ENCODE peak calls at places on chromosomes 2 and 18, in eight cellular contexts. P is fibroblast of the aortic adventitia; Y is CD8-positive, alpha-beta T cell; V is A549; T is foreskin fibroblast; O is left ventricle myocardium inferior; G is AG09309; B is cardiac muscle cell. I is an unnamed sample.

GRCh38 chr2:237696471-237696870 is 69.1 kb downstream of the LRRFIP1 start:
- DNase-seq in T (no peak), Y (no peak), O (no peak), V (no peak), P (no peak), G (no peak), B (no peak), I (no peak)

GRCh38 chr2:102604754-102605153 is 14.6 kb upstream of the SLC9A2 start:
- DNase-seq in G (no peak), Y (no peak), V (no peak), O (no peak), T (no peak), B (no peak), P (no peak), I (no peak)

GRCh38 chr2:61670591-61671503 is 132.7 kb upstream of the XPO1 start:
- DNase-seq in B (peak), T (peak), O (peak), Y (no peak), P (peak), V (peak), G (no peak), I (no peak)

GRCh38 chr18:32553174-32553573 is 82.5 kb upstream of the GAREM1 start:
- DNase-seq in O (no peak), Y (no peak), V (no peak), T (no peak), G (no peak), P (peak), B (peak), I (no peak)

GRCh38 chr2:9462313-9462712 is 12.0 kb upstream of the IAH1 start:
- DNase-seq in V (no peak), G (no peak), B (no peak), Y (no peak), O (no peak), P (no peak), T (no peak), I (no peak)

GRCh38 chr2:196592912-196593881 is 46.3 kb upstream of the CCDC150 start:
- DNase-seq in O (peak), T (peak), G (no peak), Y (no peak), B (peak), V (peak), P (peak), I (peak)

GRCh38 chr2:240556553-240557100 is 1.2 kb downstream of the ANKMY1 start:
- DNase-seq in G (no peak), T (peak), O (no peak), B (peak), P (no peak), Y (peak), V (peak), I (peak)

GRCh38 chr2:96651793-96652192 is 9.2 kb downstream of the FER1L5 start:
- DNase-seq in P (no peak), Y (no peak), V (no peak), G (no peak), T (no peak), O (no peak), B (no peak), I (no peak)

GRCh38 chr2:237500681-237501424 is 13.8 kb downstream of the MLPH start:
- DNase-seq in O (no peak), B (peak), G (peak), P (peak), Y (no peak), V (peak), T (peak), I (no peak)

GRCh38 chr2:207289295-207290018 is 123.7 kb upstream of the KLF7 start:
- DNase-seq in V (no peak), B (peak), T (no peak), G (no peak), O (no peak), Y (no peak), P (peak), I (no peak)

GRCh38 chr2:75100011-75100680 is 99.2 kb downstream of the TACR1 start:
- DNase-seq in P (peak), O (no peak), G (peak), V (no peak), B (peak), T (peak), Y (no peak), I (no peak)

GRCh38 chr2:231764752-231765151 is 16.3 kb downstream of the PDE6D start:
- DNase-seq in Y (no peak), V (no peak), T (no peak), G (no peak), B (no peak), O (no peak), P (no peak), I (no peak)

GRCh38 chr2:46878886-46879285 is 36.7 kb downstream of the MCFD2 start:
- DNase-seq in P (peak), V (no peak), B (peak), G (no peak), T (peak), O (peak), Y (no peak), I (no peak)

GRCh38 chr2:46875226-46875899 is 40.2 kb downstream of the MCFD2 start:
- DNase-seq in Y (no peak), T (no peak), O (no peak), V (no peak), G (no peak), B (no peak), P (no peak), I (no peak)

GRCh38 chr2:46878240-46878877 is 37.2 kb downstream of the MCFD2 start:
- DNase-seq in B (no peak), T (no peak), V (no peak), O (no peak), G (no peak), Y (no peak), P (no peak), I (no peak)

GRCh38 chr2:46877619-46878113 is 37.9 kb downstream of the MCFD2 start:
- DNase-seq in T (no peak), G (no peak), P (no peak), Y (no peak), O (no peak), V (no peak), B (no peak), I (no peak)

DNA sequence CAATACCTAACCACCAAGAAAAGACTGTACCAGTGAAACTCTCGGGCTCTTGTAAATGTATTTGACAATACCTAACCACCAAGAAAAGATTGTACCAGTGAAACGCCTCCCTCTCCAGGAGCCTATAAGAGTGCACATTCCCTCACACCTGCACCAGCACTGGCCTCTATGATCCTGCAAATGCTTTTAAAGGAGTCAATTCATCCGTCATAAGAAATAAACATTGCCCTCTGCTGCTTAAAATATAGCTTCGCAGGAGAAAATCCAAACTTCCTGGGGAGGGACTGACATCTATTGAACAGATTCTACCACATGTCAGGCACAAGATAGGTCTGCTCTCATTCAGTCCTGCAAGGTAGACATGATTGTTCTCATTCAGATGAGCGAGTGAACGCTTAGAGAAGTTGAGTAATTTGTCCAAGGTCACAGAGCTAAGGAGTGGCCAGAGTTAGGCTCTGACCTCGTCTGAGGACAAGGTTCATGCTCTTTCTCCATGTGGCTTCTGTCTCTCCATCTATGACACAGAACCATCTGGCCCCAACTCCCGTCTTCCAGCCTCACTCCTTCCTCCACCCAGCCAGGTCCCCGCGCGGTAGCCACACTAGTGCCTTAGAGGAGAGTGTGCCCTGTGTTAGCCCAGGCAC is 38.7 kb downstream of the MCFD2 start:
- DNase-seq in Y (no peak), B (peak), O (peak), T (peak), P (peak), V (peak), G (peak), I (no peak)
- TF ChIP-seq CTCF in Y (no peak), B (peak), O (peak), T (peak), P (peak), V (peak), G (peak), I (peak)

DNA sequence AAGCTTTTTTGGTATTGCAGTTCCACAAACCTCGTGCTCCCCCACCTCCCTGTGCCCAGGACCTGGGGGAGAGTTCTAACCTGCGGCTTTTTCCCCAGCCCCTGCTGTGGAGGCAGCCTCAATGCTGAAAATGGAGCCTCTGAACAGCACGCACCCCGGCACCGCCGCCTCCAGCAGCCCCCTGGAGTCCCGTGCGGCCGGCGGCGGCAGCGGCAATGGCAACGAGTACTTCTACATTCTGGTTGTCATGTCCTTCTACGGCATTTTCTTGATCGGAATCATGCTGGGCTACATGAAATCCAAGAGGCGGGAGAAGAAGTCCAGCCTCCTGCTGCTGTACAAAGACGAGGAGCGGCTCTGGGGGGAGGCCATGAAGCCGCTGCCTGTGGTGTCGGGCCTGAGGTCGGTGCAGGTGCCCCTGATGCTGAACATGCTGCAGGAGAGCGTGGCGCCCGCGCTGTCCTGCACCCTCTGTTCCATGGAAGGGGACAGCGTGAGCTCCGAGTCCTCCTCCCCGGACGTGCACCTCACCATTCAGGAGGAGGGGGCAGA is 796 bp downstream of the KCNE4 start:
- DNase-seq in Y (no peak), T (no peak), P (peak), V (peak), G (no peak), B (no peak), O (no peak), I (no peak)
- H3K4me3 ChIP-seq in Y (no peak), T (peak), P (peak), V (peak), G (peak), B (no peak), O (peak), I (peak)

GRCh38 chr2:164498841-164499240 is 122.4 kb downstream of the GRB14 start:
- DNase-seq in T (no peak), B (no peak), G (no peak), P (no peak), V (no peak), Y (no peak), O (no peak), I (no peak)

GRCh38 chr2:164496881-164497280 is 124.4 kb downstream of the GRB14 start:
- DNase-seq in Y (no peak), B (no peak), V (no peak), G (no peak), O (no peak), P (no peak), T (no peak), I (no peak)

GRCh38 chr2:164496421-164496820 is 124.9 kb downstream of the GRB14 start:
- DNase-seq in B (no peak), Y (no peak), G (no peak), T (no peak), O (no peak), P (no peak), V (no peak), I (no peak)

DNA sequence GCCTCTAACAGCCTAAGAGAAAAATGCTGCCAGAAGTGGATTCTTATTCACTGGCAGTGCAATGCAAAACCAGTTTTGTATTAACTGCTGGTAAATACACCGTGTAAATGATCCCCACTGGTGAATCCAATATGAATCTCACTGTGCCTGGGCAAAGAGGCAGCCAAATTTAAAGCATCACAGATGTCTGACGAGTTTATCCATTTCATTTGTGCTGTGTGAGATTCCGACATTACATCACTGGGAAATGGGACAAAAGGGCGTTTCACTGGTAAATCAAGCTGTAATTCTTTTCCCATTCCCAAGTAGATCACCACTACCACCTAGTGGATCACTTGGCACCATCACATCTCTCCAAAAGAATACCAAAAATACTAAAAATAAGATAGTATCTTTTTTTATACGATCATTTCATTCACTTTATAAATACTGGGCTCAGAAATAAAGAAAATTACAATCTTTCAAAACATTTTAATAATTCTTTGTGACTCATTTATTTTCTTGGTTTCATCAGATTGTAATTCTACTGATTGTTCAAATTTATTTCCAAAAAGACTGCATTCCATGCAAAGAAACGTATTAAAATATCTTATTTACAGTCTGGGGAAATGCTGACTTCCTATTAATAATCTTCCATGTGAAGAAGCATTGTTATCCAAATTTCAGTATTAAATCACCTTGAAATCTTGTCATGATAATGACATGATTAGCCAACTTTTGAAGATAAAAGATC is 125.6 kb downstream of the GRB14 start:
- DNase-seq in V (peak), B (peak), P (peak), G (peak), Y (no peak), T (peak), O (no peak), I (no peak)
- TF ChIP-seq CTCF in V (peak), B (peak), P (peak), G (peak), Y (no peak), T (peak), O (peak), I (peak)

DNA sequence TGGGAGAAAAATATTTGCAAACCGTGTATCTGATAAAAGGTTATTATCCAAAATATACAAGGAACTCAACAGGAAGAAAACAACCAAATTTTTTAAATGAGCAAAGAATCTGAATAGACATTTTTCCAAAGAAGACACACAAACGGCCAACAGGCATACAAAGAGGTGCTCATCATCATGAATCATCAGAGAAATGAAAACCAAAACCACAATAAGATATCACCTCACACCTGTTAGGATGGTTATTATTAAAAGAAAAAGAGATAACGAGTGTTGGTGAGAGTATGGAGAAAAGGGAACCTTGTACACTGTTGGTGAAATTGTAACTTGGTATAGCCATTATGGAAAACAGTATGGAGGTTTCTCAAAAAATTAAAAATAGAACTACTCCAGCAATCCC is 463.3 kb downstream of the IRS1 start:
- DNase-seq in P (no peak), V (no peak), G (no peak), O (no peak), B (no peak), Y (no peak), T (no peak), I (no peak)
- H3K4me3 ChIP-seq in P (no peak), V (no peak), G (no peak), O (no peak), B (no peak), Y (no peak), T (no peak), I (no peak)

GRCh38 chr2:121735520-121736074 is 1.1 kb downstream of the NIFK start:
- DNase-seq in T (no peak), G (no peak), B (peak), Y (no peak), V (peak), O (no peak), P (peak), I (no peak)
- TF ChIP-seq CTCF in T (no peak), G (no peak), B (no peak), Y (no peak), V (peak), O (no peak), P (no peak), I (no peak)

I was measured in lower lobe of right lung.